ENCODE peak calls at places on chromosome 22, in four cellular contexts. O is HCT116, Y is K562, L is H1. U is an unnamed sample.

GRCh38 chr22:29635734-29636357 is 32.4 kb downstream of the NF2 start:
- DNase-seq in O (peak), Y (peak), L (no peak), U (peak)

GRCh38 chr22:45332001-45332400 is 22.3 kb downstream of the FAM118A start:
- DNase-seq in O (no peak), Y (no peak), L (no peak), U (no peak)

GRCh38 chr22:32644252-32645100 is 157.0 kb upstream of the TIMP3 start:
- DNase-seq in O (no peak), Y (no peak), L (no peak), U (no peak)

GRCh38 chr22:17779286-17780115 is 5.2 kb upstream of the BID start:
- DNase-seq in O (no peak), Y (peak), L (no peak), U (peak)

GRCh38 chr22:42946551-42947198 is 68.3 kb downstream of the PACSIN2 start:
- DNase-seq in O (no peak), Y (no peak), L (no peak), U (no peak)

GRCh38 chr22:24894220-24894975 is 52.1 kb downstream of the LHFPL7 start:
- DNase-seq in O (peak), Y (no peak), L (no peak), U (no peak)

GRCh38 chr22:42887523-42888507 is 30.7 kb upstream of the ARFGAP3 start:
- DNase-seq in O (no peak), Y (no peak), L (no peak), U (no peak)

GRCh38 chr22:45968751-45969413 is 8.1 kb downstream of the WNT7B start:
- DNase-seq in O (peak), Y (no peak), L (no peak), U (no peak)

GRCh38 chr22:19663286-19663815 is 51.0 kb upstream of the SEPTIN5 start:
- DNase-seq in O (no peak), Y (no peak), L (no peak), U (no peak)

GRCh38 chr22:38335077-38335476 is 17.8 kb upstream of the CSNK1E start:
- DNase-seq in O (no peak), Y (no peak), L (no peak), U (no peak)

GRCh38 chr22:25193548-25193947 is 6.1 kb upstream of the CRYBB3 start:
- DNase-seq in O (no peak), Y (peak), L (no peak), U (no peak)

GRCh38 chr22:39003165-39003638 is 10.9 kb upstream of the APOBEC3C start:
- DNase-seq in O (peak), Y (peak), L (no peak), U (peak)

GRCh38 chr22:33270596-33270995 is 212.4 kb upstream of the SYN3 start:
- DNase-seq in O (no peak), Y (no peak), L (no peak), U (no peak)

GRCh38 chr22:35192121-35192918 is 65.0 kb upstream of the HMGXB4 start:
- DNase-seq in O (no peak), Y (no peak), L (no peak), U (no peak)

GRCh38 chr22:43885319-43885671 is 6.5 kb downstream of the PNPLA5 start:
- DNase-seq in O (no peak), Y (no peak), L (no peak), U (no peak)

GRCh38 chr22:25406510-25407210 is 157.8 kb upstream of the GRK3 start:
- DNase-seq in O (no peak), Y (no peak), L (no peak), U (no peak)

GRCh38 chr22:43435851-43436535 is 24.2 kb downstream of the MPPED1 start:
- DNase-seq in O (no peak), Y (no peak), L (no peak), U (no peak)

GRCh38 chr22:46068908-46069481 is 81.3 kb upstream of the PPARA start:
- DNase-seq in O (no peak), Y (no peak), L (no peak), U (no peak)

GRCh38 chr22:17149073-17149815 is 9.8 kb downstream of the HDHD5 start:
- DNase-seq in O (no peak), Y (no peak), L (no peak), U (no peak)

GRCh38 chr22:24330636-24331035 is 60.0 kb downstream of the SPECC1L start:
- DNase-seq in O (no peak), Y (no peak), L (no peak), U (no peak)

GRCh38 chr22:28172948-28173360 is 253.9 kb upstream of the PITPNB start:
- DNase-seq in O (no peak), Y (no peak), L (no peak), U (no peak)

GRCh38 chr22:45207533-45207932 is 33.2 kb downstream of the KIAA0930 start:
- DNase-seq in O (no peak), Y (no peak), L (no peak), U (no peak)

GRCh38 chr22:44347098-44347497 is 34.3 kb upstream of the SHISAL1 start:
- DNase-seq in O (no peak), Y (no peak), L (no peak), U (no peak)

GRCh38 chr22:38469306-38469781 is 1.4 kb downstream of the KDELR3 start:
- DNase-seq in O (no peak), Y (no peak), L (no peak), U (no peak)

GRCh38 chr22:42872821-42873220 is 15.7 kb upstream of the ARFGAP3 start:
- DNase-seq in O (no peak), Y (no peak), L (no peak), U (no peak)

GRCh38 chr22:28795071-28795693 is 5.2 kb downstream of the XBP1 start:
- DNase-seq in O (no peak), Y (no peak), L (no peak), U (no peak)

GRCh38 chr22:25364736-25365241 is 145.3 kb downstream of the CRYBB2 start:
- DNase-seq in O (no peak), Y (no peak), L (no peak), U (no peak)

GRCh38 chr22:17883356-17883755 is 109.1 kb upstream of the BID start:
- DNase-seq in O (no peak), Y (no peak), L (no peak), U (no peak)

GRCh38 chr22:39997939-39998726 is 3.4 kb downstream of the FAM83F start:
- DNase-seq in O (no peak), Y (no peak), L (no peak), U (no peak)

GRCh38 chr22:43851979-43852307 is 10.4 kb downstream of the SULT4A1 start:
- DNase-seq in O (no peak), Y (no peak), L (no peak), U (no peak)

GRCh38 chr22:43515902-43516301 is 104.1 kb downstream of the MPPED1 start:
- DNase-seq in O (no peak), Y (peak), L (no peak), U (no peak)

DNA sequence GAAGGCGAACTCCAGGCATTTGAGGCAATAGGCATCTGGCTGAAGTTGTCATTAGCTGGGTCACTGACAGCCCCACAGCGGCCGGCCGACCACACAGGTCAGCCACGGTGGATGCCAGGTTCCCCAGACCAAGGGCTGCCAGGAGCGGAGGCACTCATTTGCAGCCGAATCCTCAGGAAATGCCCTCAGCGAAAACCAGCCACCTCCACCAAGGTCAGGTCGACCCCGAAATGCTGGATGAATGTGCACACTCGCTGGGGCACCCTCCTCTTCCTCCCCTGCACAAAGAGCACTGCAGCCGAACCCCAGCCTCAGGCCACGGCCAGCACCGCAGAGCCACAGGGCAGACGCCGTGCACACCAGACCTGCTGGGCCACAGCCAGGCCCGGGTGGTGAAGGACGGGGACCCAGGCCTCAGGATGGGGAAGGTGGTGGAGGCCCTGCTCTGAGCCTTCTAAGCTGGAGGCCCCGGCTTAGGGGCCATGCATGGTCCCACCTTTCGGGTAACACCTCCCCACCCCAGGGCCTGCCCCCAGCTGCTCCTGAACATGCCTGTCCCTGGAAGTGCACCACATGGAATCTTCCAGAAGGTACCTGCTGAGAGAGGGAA is 206.0 kb downstream of the BRD1 start:
- DNase-seq in O (no peak), Y (no peak), L (no peak), U (no peak)
- TF ChIP-seq EGR1 in O (no peak), Y (no peak), L (no peak), U (no peak)

DNA sequence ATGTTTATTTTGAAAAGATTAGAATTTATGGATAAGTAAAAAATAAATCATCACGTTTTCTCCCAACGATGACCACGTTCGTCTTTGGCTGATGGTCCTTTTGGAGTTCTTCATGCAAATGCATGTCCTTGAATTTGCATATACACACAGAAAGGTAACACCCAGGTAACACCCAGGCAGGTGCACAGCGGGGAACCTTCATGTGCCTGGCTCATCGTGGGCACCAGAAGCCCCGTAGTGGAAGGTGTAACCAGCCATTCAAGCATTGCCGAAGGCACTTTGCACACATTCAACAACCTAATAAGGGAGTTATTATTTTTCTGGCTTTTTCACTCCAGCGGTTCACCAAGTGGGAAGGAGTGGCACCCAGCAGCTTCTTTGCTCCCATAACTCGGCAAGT is 404.6 kb downstream of the TBC1D22A start:
- DNase-seq in O (no peak), Y (no peak), L (no peak), U (no peak)
- TF ChIP-seq EGR1 in O (no peak), Y (no peak), L (no peak), U (no peak)

GRCh38 chr22:48705159-48705916 is 1122.3 kb downstream of the BRD1 start:
- DNase-seq in O (no peak), Y (no peak), L (no peak), U (no peak)

GRCh38 chr22:48703265-48703941 is 1124.3 kb downstream of the BRD1 start:
- DNase-seq in O (no peak), Y (no peak), L (no peak), U (no peak)

GRCh38 chr22:48705917-48706605 is 1121.6 kb downstream of the BRD1 start:
- DNase-seq in O (no peak), Y (no peak), L (no peak), U (no peak)

GRCh38 chr22:48702573-48703264 is 1125.0 kb downstream of the BRD1 start:
- DNase-seq in O (no peak), Y (no peak), L (no peak), U (no peak)

GRCh38 chr22:48704335-48704734 is 1123.3 kb downstream of the BRD1 start:
- DNase-seq in O (no peak), Y (no peak), L (no peak), U (no peak)
- TF ChIP-seq EGR1 in O (no peak), Y (no peak), L (no peak), U (no peak)

GRCh38 chr22:22716136-22716535 is 71.7 kb downstream of the GGTLC2 start:
- DNase-seq in O (no peak), Y (no peak), L (no peak), U (no peak)
- TF ChIP-seq EGR1 in O (no peak), Y (no peak), L (no peak), U (no peak)

GRCh38 chr22:30902496-30903357 is 65.8 kb downstream of the MORC2 start:
- DNase-seq in O (no peak), Y (peak), L (no peak), U (peak)
- TF ChIP-seq EGR1 in O (no peak), Y (no peak), L (no peak), U (no peak)

GRCh38 chr22:47920380-47920959 is 1158.0 kb downstream of the TBC1D22A start:
- DNase-seq in O (no peak), Y (no peak), L (no peak), U (no peak)

GRCh38 chr22:47918936-47919505 is 1156.6 kb downstream of the TBC1D22A start:
- DNase-seq in O (no peak), Y (no peak), L (no peak), U (no peak)

GRCh38 chr22:47921906-47922305 is 1159.5 kb downstream of the TBC1D22A start:
- DNase-seq in O (no peak), Y (no peak), L (no peak), U (no peak)

GRCh38 chr22:47919893-47920292 is 1157.4 kb downstream of the TBC1D22A start:
- DNase-seq in O (no peak), Y (no peak), L (no peak), U (no peak)

DNA sequence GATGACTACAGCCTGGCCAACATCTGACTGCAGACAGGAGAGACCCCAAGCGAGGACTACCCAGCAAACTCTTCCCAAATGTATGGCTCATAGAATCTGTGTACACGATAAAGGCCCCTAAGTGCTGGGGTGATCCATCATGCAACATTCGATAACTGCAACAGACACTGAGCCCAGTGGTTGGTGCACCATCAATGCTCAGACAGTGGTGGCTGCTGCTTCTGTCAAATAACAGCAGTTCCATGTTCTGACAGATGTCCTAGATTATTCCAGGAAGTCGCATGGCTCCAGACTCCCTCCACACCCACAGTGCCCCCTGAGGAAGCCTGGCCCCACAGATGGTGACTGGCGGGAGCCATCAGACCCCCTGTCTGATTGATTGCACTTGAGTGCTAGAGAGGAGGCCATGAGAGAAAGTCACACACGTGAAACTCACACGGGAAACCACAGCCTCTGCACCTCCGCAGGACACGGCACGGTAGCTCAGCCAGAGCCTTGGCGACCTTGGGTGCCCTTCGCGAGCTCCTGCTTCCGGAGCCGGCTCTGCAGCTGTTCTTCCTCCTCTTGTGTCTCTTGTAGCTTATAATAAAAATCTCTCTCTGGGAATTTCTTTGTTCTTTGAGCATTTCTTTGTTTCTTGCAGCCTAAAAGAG is 1156.0 kb downstream of the TBC1D22A start:
- DNase-seq in O (no peak), Y (no peak), L (no peak), U (peak)
- TF ChIP-seq EGR1 in O (no peak), Y (no peak), L (no peak), U (no peak)

DNA sequence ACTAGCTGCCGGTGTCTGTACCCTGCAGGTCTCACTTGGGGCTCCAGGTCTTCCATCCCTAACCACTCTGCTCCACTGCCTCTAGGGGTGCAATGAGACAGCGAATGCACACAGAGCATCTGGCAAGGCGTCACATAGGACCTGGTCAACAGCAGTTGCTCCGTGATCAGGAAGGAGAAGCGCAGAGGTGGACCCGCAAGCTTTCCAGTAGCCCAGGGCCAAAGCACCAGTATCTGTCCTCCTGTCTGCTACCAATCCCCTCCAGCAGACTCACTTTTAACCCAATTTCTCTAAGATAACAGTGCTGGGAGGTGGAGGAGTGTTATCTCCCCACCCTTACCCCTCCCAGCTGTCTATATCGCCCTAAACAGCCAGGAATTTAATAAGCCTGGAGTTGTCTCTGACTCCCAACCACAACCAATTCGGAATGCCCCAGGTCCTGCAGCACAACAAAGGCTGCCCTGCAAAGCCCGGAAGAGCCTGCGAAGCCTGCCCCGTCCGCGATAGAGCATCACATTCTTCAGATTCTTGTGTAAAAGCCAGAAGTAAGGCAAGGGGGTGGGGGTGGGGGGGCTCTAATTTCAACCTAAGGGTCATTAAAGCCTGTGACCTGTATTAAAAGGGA is 19.3 kb downstream of the MYH9 start:
- DNase-seq in O (no peak), Y (peak), L (peak), U (no peak)
- TF ChIP-seq EGR1 in O (no peak), Y (peak), L (no peak), U (no peak)